ENCODE peak calls at places on chromosomes 7 and 10, in eight cellular contexts. One of them, this sample, is unnamed.

GRCh38 chr10:78338717-78339116 is 305.1 kb downstream of the RPS24 start:
- DNase-seq in GM23338: no peak
- DNase-seq in fibroblast of lung: no peak
- DNase-seq in left ventricle myocardium inferior: no peak
- DNase-seq in caudate nucleus: no peak
- DNase-seq in OCI-LY7: no peak
- DNase-seq in IMR-90: no peak
- DNase-seq in aorta: no peak
- DNase-seq in this sample: no peak

GRCh38 chr7:604038-604883 is 84.6 kb upstream of the PDGFA start:
- DNase-seq in GM23338: no peak
- DNase-seq in fibroblast of lung: peak; percentile 28
- DNase-seq in left ventricle myocardium inferior: peak; percentile 78
- DNase-seq in caudate nucleus: no peak
- DNase-seq in OCI-LY7: no peak
- DNase-seq in IMR-90: peak; percentile 54
- DNase-seq in aorta: peak; percentile 96
- DNase-seq in this sample: peak; percentile 34

GRCh38 chr7:131904750-131905327 is 348.4 kb upstream of the PODXL start:
- DNase-seq in GM23338: peak; percentile 52
- DNase-seq in fibroblast of lung: no peak
- DNase-seq in left ventricle myocardium inferior: no peak
- DNase-seq in caudate nucleus: no peak
- DNase-seq in OCI-LY7: no peak
- DNase-seq in IMR-90: no peak
- DNase-seq in aorta: no peak
- DNase-seq in this sample: no peak

GRCh38 chr10:96276831-96277230 is 5.5 kb upstream of the BLNK start:
- DNase-seq in GM23338: no peak
- DNase-seq in fibroblast of lung: no peak
- DNase-seq in left ventricle myocardium inferior: no peak
- DNase-seq in caudate nucleus: no peak
- DNase-seq in OCI-LY7: no peak
- DNase-seq in IMR-90: no peak
- DNase-seq in aorta: no peak
- DNase-seq in this sample: no peak

GRCh38 chr10:29736325-29737208 is 101.8 kb upstream of the SVIL start:
- DNase-seq in GM23338: peak; percentile 72
- DNase-seq in fibroblast of lung: peak; percentile 59
- DNase-seq in left ventricle myocardium inferior: peak; percentile 63
- DNase-seq in caudate nucleus: no peak
- DNase-seq in OCI-LY7: no peak
- DNase-seq in IMR-90: peak; percentile 55
- DNase-seq in aorta: peak; percentile 92
- DNase-seq in this sample: peak; percentile 11

GRCh38 chr10:103685880-103686669 is 169.3 kb downstream of the SH3PXD2A start:
- DNase-seq in GM23338: peak; percentile 86
- DNase-seq in fibroblast of lung: peak; percentile 78
- DNase-seq in left ventricle myocardium inferior: peak; percentile 73
- DNase-seq in caudate nucleus: peak; percentile 67
- DNase-seq in OCI-LY7: peak; percentile 73
- DNase-seq in IMR-90: peak; percentile 64
- DNase-seq in aorta: peak; percentile 93
- DNase-seq in this sample: peak; percentile 82

GRCh38 chr10:73916761-73917470 is 6.0 kb downstream of the PLAU start:
- DNase-seq in GM23338: no peak
- DNase-seq in fibroblast of lung: no peak
- DNase-seq in left ventricle myocardium inferior: no peak
- DNase-seq in caudate nucleus: no peak
- DNase-seq in OCI-LY7: no peak
- DNase-seq in IMR-90: peak; percentile 43
- DNase-seq in aorta: no peak
- DNase-seq in this sample: no peak

GRCh38 chr7:75937958-75938786 is 23.2 kb downstream of the POR start:
- DNase-seq in GM23338: no peak
- DNase-seq in fibroblast of lung: peak; percentile 97
- DNase-seq in left ventricle myocardium inferior: peak; percentile 67
- DNase-seq in caudate nucleus: peak; percentile 32
- DNase-seq in OCI-LY7: no peak
- DNase-seq in IMR-90: peak; percentile 96
- DNase-seq in aorta: peak; percentile 87
- DNase-seq in this sample: no peak

GRCh38 chr10:48579251-48579960 is 25.5 kb downstream of the ARHGAP22 start:
- DNase-seq in GM23338: no peak
- DNase-seq in fibroblast of lung: peak; percentile 24
- DNase-seq in left ventricle myocardium inferior: no peak
- DNase-seq in caudate nucleus: no peak
- DNase-seq in OCI-LY7: no peak
- DNase-seq in IMR-90: peak; percentile 72
- DNase-seq in aorta: no peak
- DNase-seq in this sample: no peak

GRCh38 chr7:13949450-13949849 is 40.0 kb downstream of the ETV1 start:
- DNase-seq in GM23338: no peak
- DNase-seq in fibroblast of lung: no peak
- DNase-seq in left ventricle myocardium inferior: no peak
- DNase-seq in caudate nucleus: no peak
- DNase-seq in OCI-LY7: no peak
- DNase-seq in IMR-90: no peak
- DNase-seq in aorta: no peak
- DNase-seq in this sample: no peak

GRCh38 chr7:27165089-27165654 is at the start of gene HOXA9:
- DNase-seq in GM23338: peak; percentile 54
- DNase-seq in fibroblast of lung: peak; percentile 75
- DNase-seq in left ventricle myocardium inferior: peak; percentile 32
- DNase-seq in caudate nucleus: no peak
- DNase-seq in OCI-LY7: no peak
- DNase-seq in IMR-90: peak; percentile 61
- DNase-seq in aorta: peak; percentile 96
- DNase-seq in this sample: no peak

GRCh38 chr7:27166475-27167169 is 1.3 kb upstream of the HOXA9 start:
- DNase-seq in GM23338: peak; percentile 53
- DNase-seq in fibroblast of lung: no peak
- DNase-seq in left ventricle myocardium inferior: peak; percentile 9
- DNase-seq in caudate nucleus: no peak
- DNase-seq in OCI-LY7: no peak
- DNase-seq in IMR-90: no peak
- DNase-seq in aorta: peak; percentile 76
- DNase-seq in this sample: no peak

GRCh38 chr7:27164381-27165088 is 802 bp downstream of the HOXA9 start:
- DNase-seq in GM23338: peak; percentile 72
- DNase-seq in fibroblast of lung: no peak
- DNase-seq in left ventricle myocardium inferior: peak; percentile 14
- DNase-seq in caudate nucleus: no peak
- DNase-seq in OCI-LY7: no peak
- DNase-seq in IMR-90: no peak
- DNase-seq in aorta: peak; percentile 89
- DNase-seq in this sample: no peak

GRCh38 chr7:27167170-27167505 is 1.8 kb upstream of the HOXA9 start:
- DNase-seq in GM23338: peak; percentile 20
- DNase-seq in fibroblast of lung: no peak
- DNase-seq in left ventricle myocardium inferior: peak; percentile 1
- DNase-seq in caudate nucleus: no peak
- DNase-seq in OCI-LY7: no peak
- DNase-seq in IMR-90: no peak
- DNase-seq in aorta: peak; percentile 86
- DNase-seq in this sample: no peak

GRCh38 chr7:27165655-27166474 is 528 bp upstream of the HOXA9 start:
- DNase-seq in GM23338: peak; percentile 32
- DNase-seq in fibroblast of lung: no peak
- DNase-seq in left ventricle myocardium inferior: no peak
- DNase-seq in caudate nucleus: no peak
- DNase-seq in OCI-LY7: no peak
- DNase-seq in IMR-90: no peak
- DNase-seq in aorta: peak; percentile 78
- DNase-seq in this sample: no peak
- H3K27ac ChIP-seq in GM23338: no peak overlapping the region
- H3K27ac ChIP-seq in fibroblast of lung: no peak overlapping the region
- H3K27ac ChIP-seq in left ventricle myocardium inferior: no peak overlapping the region
- H3K27ac ChIP-seq in caudate nucleus: no peak overlapping the region
- H3K27ac ChIP-seq in OCI-LY7: no peak overlapping the region
- H3K27ac ChIP-seq in IMR-90: no peak overlapping the region
- H3K27ac ChIP-seq in aorta: no peak overlapping the region
- H3K27ac ChIP-seq in this sample: no peak overlapping the region

GRCh38 chr10:97598407-97599271 is 9.1 kb downstream of the C10orf62 start:
- DNase-seq in GM23338: no peak
- DNase-seq in fibroblast of lung: no peak
- DNase-seq in left ventricle myocardium inferior: no peak
- DNase-seq in caudate nucleus: no peak
- DNase-seq in OCI-LY7: no peak
- DNase-seq in IMR-90: no peak
- DNase-seq in aorta: no peak
- DNase-seq in this sample: no peak
- H3K27ac ChIP-seq in GM23338: no peak overlapping the region
- H3K27ac ChIP-seq in fibroblast of lung: no peak overlapping the region
- H3K27ac ChIP-seq in left ventricle myocardium inferior: peak overlapping the region; percentile 93
- H3K27ac ChIP-seq in caudate nucleus: no peak overlapping the region
- H3K27ac ChIP-seq in OCI-LY7: no peak overlapping the region
- H3K27ac ChIP-seq in IMR-90: no peak overlapping the region
- H3K27ac ChIP-seq in aorta: no peak overlapping the region
- H3K27ac ChIP-seq in this sample: no peak overlapping the region

GRCh38 chr10:121070671-121071070 is 219.5 kb downstream of the WDR11 start:
- DNase-seq in GM23338: no peak
- DNase-seq in fibroblast of lung: no peak
- DNase-seq in left ventricle myocardium inferior: no peak
- DNase-seq in caudate nucleus: no peak
- DNase-seq in OCI-LY7: no peak
- DNase-seq in IMR-90: no peak
- DNase-seq in aorta: no peak
- DNase-seq in this sample: no peak
- H3K27ac ChIP-seq in GM23338: no peak overlapping the region
- H3K27ac ChIP-seq in fibroblast of lung: no peak overlapping the region
- H3K27ac ChIP-seq in left ventricle myocardium inferior: no peak overlapping the region
- H3K27ac ChIP-seq in caudate nucleus: no peak overlapping the region
- H3K27ac ChIP-seq in OCI-LY7: no peak overlapping the region
- H3K27ac ChIP-seq in IMR-90: no peak overlapping the region
- H3K27ac ChIP-seq in aorta: no peak overlapping the region
- H3K27ac ChIP-seq in this sample: no peak overlapping the region

GRCh38 chr10:70481831-70482530 is 3.4 kb downstream of the PALD1 start:
- DNase-seq in GM23338: no peak
- DNase-seq in fibroblast of lung: peak; percentile 26
- DNase-seq in left ventricle myocardium inferior: peak; percentile 77
- DNase-seq in caudate nucleus: no peak
- DNase-seq in OCI-LY7: no peak
- DNase-seq in IMR-90: no peak
- DNase-seq in aorta: peak; percentile 84
- DNase-seq in this sample: peak; percentile 31
- H3K27ac ChIP-seq in GM23338: no peak overlapping the region
- H3K27ac ChIP-seq in fibroblast of lung: no peak overlapping the region
- H3K27ac ChIP-seq in left ventricle myocardium inferior: peak overlapping the region; percentile 88
- H3K27ac ChIP-seq in caudate nucleus: peak overlapping the region; percentile 59
- H3K27ac ChIP-seq in OCI-LY7: peak overlapping the region; percentile 74
- H3K27ac ChIP-seq in IMR-90: no peak overlapping the region
- H3K27ac ChIP-seq in aorta: peak overlapping the region; percentile 67
- H3K27ac ChIP-seq in this sample: peak overlapping the region; percentile 4

DNA sequence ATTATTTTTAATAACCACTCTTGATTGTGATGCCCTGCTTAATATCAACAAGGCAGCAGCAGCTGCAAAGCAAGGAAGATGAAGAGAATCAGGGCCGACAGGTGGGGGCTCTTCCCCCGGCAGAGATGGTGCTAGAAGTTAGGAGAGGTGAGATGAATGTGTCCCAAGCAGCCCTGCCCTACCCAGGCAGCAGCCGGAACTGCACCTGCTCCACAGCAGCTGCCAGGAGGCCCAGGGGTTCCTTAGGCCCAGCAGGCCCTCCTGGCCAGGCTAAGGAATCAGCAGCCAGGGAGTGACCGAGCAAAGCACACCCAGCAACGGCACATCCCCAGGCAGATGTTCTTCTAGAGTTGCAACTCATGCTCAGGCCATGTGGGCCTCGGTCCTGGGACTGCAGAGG is 17.9 kb downstream of the AFAP1L2 start:
- DNase-seq in GM23338: peak; percentile 35
- DNase-seq in fibroblast of lung: no peak
- DNase-seq in left ventricle myocardium inferior: no peak
- DNase-seq in caudate nucleus: no peak
- DNase-seq in OCI-LY7: peak; percentile 8
- DNase-seq in IMR-90: no peak
- DNase-seq in aorta: no peak
- DNase-seq in this sample: no peak
- H3K27ac ChIP-seq in GM23338: no peak overlapping the region
- H3K27ac ChIP-seq in fibroblast of lung: no peak overlapping the region
- H3K27ac ChIP-seq in left ventricle myocardium inferior: no peak overlapping the region
- H3K27ac ChIP-seq in caudate nucleus: no peak overlapping the region
- H3K27ac ChIP-seq in OCI-LY7: no peak overlapping the region
- H3K27ac ChIP-seq in IMR-90: no peak overlapping the region
- H3K27ac ChIP-seq in aorta: no peak overlapping the region
- H3K27ac ChIP-seq in this sample: no peak overlapping the region

GRCh38 chr10:113557389-113558321 is 4.8 kb downstream of the HABP2 start:
- DNase-seq in GM23338: peak; percentile 61
- DNase-seq in fibroblast of lung: peak; percentile 8
- DNase-seq in left ventricle myocardium inferior: no peak
- DNase-seq in caudate nucleus: no peak
- DNase-seq in OCI-LY7: no peak
- DNase-seq in IMR-90: no peak
- DNase-seq in aorta: peak; percentile 74
- DNase-seq in this sample: no peak
- H3K27ac ChIP-seq in GM23338: no peak overlapping the region
- H3K27ac ChIP-seq in fibroblast of lung: no peak overlapping the region
- H3K27ac ChIP-seq in left ventricle myocardium inferior: no peak overlapping the region
- H3K27ac ChIP-seq in caudate nucleus: no peak overlapping the region
- H3K27ac ChIP-seq in OCI-LY7: no peak overlapping the region
- H3K27ac ChIP-seq in IMR-90: no peak overlapping the region
- H3K27ac ChIP-seq in aorta: no peak overlapping the region
- H3K27ac ChIP-seq in this sample: no peak overlapping the region

This sample was measured in substantia nigra.